ENCODE peak calls at places on chromosomes 3 and 15, in six cellular contexts. P, A, I, H, N and Q are unnamed samples.
A peak's percentile ranks its signal among the peaks of the same experiment; 100 is the strongest.

GRCh38 chr3:38597502-38598060 is 51.9 kb downstream of the SCN5A start:
- DNase-seq in A (no peak), H (peak; percentile 13), N (no peak), P (no peak), I (no peak), Q (no peak)

GRCh38 chr3:186975726-186976125 is 45.4 kb downstream of the ST6GAL1 start:
- DNase-seq in P (no peak), I (no peak), H (no peak), A (no peak), N (no peak), Q (no peak)

GRCh38 chr3:100635273-100635701 is 25.9 kb downstream of the ADGRG7 start:
- DNase-seq in A (no peak), H (no peak), N (no peak), I (peak; percentile 78), P (no peak), Q (no peak)

GRCh38 chr15:80978685-80979084 is 10.9 kb downstream of the MESD start:
- DNase-seq in N (no peak), P (no peak), A (peak; percentile 51), I (no peak), H (no peak), Q (no peak)

GRCh38 chr3:21920431-21920830 is 169.4 kb upstream of the ZNF385D start:
- DNase-seq in N (peak; percentile 65), A (peak; percentile 44), P (no peak), I (no peak), H (no peak), Q (no peak)

GRCh38 chr15:76328962-76329361 is 7.6 kb upstream of the ISL2 start:
- DNase-seq in N (peak; percentile 29), I (no peak), P (peak; percentile 28), A (peak; percentile 63), H (no peak), Q (no peak)

GRCh38 chr3:13495921-13496723 is 16.0 kb downstream of the HDAC11 start:
- DNase-seq in P (peak; percentile 53), H (peak; percentile 93), A (peak; percentile 92), I (peak; percentile 90), N (peak; percentile 80), Q (peak; percentile 91)

GRCh38 chr15:27989838-27990237 is 109.3 kb downstream of the OCA2 start:
- DNase-seq in A (no peak), I (no peak), H (no peak), P (no peak), N (no peak), Q (no peak)

GRCh38 chr3:179146911-179147570 is 1.1 kb upstream of the PIK3CA start:
- DNase-seq in P (peak; percentile 53), N (peak; percentile 73), H (peak; percentile 58), I (peak; percentile 76), A (peak; percentile 85), Q (peak; percentile 78)

GRCh38 chr3:45595364-45596154 is 1.0 kb downstream of the LIMD1 start:
- DNase-seq in N (no peak), I (no peak), P (no peak), H (no peak), A (peak; percentile 53), Q (no peak)

GRCh38 chr15:74960286-74960685 is 3.7 kb upstream of the RPP25 start:
- DNase-seq in I (no peak), A (no peak), N (no peak), P (no peak), H (no peak), Q (no peak)

DNA sequence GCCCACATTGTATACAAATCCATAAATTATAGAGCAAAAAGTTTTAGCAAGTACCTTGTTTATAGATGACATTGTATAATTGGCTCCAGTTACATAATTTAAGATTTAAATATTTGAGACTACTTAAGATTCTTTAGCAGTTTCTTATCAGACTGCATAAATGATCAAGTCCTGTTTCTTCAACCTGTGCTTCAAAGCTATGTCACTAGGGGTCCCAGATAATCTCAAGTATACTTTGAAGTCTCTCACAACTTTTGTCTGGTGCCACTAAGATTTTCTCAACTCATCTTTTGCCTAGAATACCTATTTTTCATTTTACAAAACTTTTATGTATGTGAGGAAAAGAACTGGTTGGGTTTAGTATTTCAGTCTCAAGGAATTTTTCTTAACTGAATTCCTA is 205.5 kb downstream of the STAG1 start:
- DNase-seq in N (no peak), A (peak; percentile 24), P (no peak), I (no peak), H (no peak), Q (peak; percentile 37)
- TF ChIP-seq CTCF in N (no peak), A (peak; percentile 38), P (no peak), I (no peak), H (peak; percentile 66), Q (no peak)

GRCh38 chr15:65037279-65037678 is 7.8 kb upstream of the MTFMT start:
- DNase-seq in N (no peak), I (no peak), A (no peak), H (no peak), P (no peak), Q (no peak)
- TF ChIP-seq CTCF in N (no peak), I (no peak), A (no peak), H (no peak), P (no peak), Q (no peak)

DNA sequence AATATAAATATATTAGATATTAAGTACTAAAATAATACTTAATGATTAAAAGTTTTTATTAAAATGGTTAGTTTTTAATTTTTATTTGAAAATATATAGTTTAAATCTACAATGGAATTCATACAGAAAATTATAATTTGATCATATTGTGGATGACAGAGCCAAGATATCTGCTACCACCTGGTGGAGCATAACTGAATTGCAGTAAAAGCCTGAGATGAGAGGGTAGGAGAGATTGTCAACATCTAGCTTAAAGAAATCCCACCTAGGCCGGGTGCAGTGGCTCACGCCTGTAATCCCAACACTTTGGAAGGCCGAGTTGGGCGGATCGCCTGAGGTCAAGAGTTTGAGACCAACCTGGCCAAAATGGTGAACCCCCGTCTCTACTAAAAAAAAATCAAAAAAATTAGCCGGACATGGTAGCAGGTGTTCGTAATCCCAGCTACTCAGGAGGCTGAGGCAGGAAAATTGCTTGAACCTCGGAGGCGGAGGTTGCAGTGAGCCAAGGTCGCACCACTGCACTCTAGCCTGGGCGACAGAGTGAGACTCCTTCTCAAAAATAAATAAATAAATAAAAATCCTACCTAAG is 25.1 kb upstream of the CSTA start:
- DNase-seq in A (peak; percentile 82), I (no peak), H (peak; percentile 74), N (peak; percentile 55), P (no peak), Q (peak; percentile 75)
- TF ChIP-seq CTCF in A (peak; percentile 70), I (peak; percentile 47), H (peak; percentile 91), N (peak; percentile 33), P (peak; percentile 18), Q (peak; percentile 73)

DNA sequence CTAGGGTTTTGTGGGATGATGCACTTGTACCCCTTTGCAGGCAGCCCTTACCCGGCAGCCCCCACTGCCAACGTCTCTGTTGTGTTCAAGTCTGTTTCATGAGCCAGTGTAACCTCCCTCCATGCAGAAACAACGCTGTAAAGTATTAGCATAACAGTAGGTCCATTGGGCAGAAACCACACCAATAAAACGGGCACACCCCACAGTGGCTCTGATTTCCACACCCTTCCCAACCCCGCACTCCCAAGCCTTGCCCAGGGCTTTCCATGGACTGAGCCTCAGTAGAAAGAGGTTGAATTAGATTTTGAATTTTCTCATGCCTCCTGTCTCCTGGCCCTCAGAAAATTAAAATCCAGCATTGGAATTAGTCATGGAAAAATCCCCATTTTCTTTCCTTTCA is 124.5 kb downstream of the CACNA1D start:
- DNase-seq in P (no peak), H (no peak), N (no peak), A (no peak), I (no peak), Q (no peak)
- TF ChIP-seq CTCF in P (no peak), H (no peak), N (no peak), A (no peak), I (no peak), Q (no peak)

DNA sequence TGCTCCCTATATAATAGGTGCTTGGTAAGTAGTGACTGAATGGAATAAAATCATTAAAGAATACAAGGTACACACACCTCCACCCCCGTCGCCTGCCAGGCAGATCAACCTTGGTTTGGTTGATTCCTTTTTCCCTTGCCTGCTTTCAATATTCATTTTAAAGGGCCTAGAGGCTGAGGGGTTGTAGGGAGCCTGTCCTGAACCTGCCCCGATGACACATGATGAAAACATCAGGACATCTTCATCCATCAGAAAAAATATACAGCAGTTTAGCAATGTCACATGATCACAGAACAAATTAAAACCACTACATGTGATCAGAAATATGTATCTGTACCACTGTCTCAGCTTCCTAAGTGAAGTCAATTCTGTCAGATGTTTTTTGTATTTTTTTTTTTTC is 588.9 kb downstream of the FOXP1 start:
- DNase-seq in H (no peak), N (no peak), P (no peak), I (no peak), A (no peak), Q (no peak)
- TF ChIP-seq CTCF in H (no peak), N (no peak), P (no peak), I (no peak), A (no peak), Q (no peak)